ENCODE peak calls at places on chromosomes 5 and 9, in five cellular contexts. P, L, W, S and M are unnamed samples.
A peak's percentile ranks its signal among the peaks of the same experiment; 100 is the strongest.

GRCh38 chr9:107249131-107249533 is 33.9 kb upstream of the RAD23B start:
- DNase-seq in P (peak; percentile 26), L (peak; percentile 29), W (no peak), S (peak; percentile 55), M (no peak)

GRCh38 chr9:23733495-23734078 is 92.5 kb downstream of the ELAVL2 start:
- DNase-seq in P (no peak), L (no peak), W (no peak), S (no peak), M (no peak)

GRCh38 chr5:122608222-122608621 is 166.7 kb upstream of the SNX2 start:
- DNase-seq in P (no peak), L (no peak), W (no peak), S (no peak), M (no peak)

GRCh38 chr5:159456722-159457462 is 126.6 kb upstream of the IL12B start:
- DNase-seq in P (no peak), L (peak; percentile 52), W (no peak), S (no peak), M (no peak)

GRCh38 chr9:13716620-13717019 is 437.1 kb upstream of the MPDZ start:
- DNase-seq in P (no peak), L (no peak), W (no peak), S (no peak), M (no peak)

GRCh38 chr5:24226492-24226891 is 418.3 kb downstream of the CDH10 start:
- DNase-seq in P (no peak), L (peak; percentile 72), W (peak; percentile 34), S (no peak), M (no peak)

GRCh38 chr9:114203410-114204140 is 48.2 kb downstream of the COL27A1 start:
- DNase-seq in P (no peak), L (no peak), W (peak; percentile 39), S (no peak), M (no peak)

GRCh38 chr5:76999451-76999850 is 30.8 kb upstream of the AGGF1 start:
- DNase-seq in P (no peak), L (peak; percentile 69), W (no peak), S (no peak), M (no peak)

GRCh38 chr9:124079176-124079925 is 67.8 kb downstream of the LHX2 start:
- DNase-seq in P (no peak), L (peak; percentile 46), W (peak; percentile 66), S (peak; percentile 43), M (peak; percentile 20)

GRCh38 chr5:162785673-162786072 is 651.7 kb upstream of the CCNG1 start:
- DNase-seq in P (no peak), L (no peak), W (no peak), S (no peak), M (no peak)

GRCh38 chr9:17025281-17025680 is 109.6 kb upstream of the CNTLN start:
- DNase-seq in P (no peak), L (no peak), W (no peak), S (no peak), M (no peak)

GRCh38 chr5:151048526-151048925 is 28.1 kb downstream of the GPX3 start:
- DNase-seq in P (peak; percentile 32), L (no peak), W (no peak), S (no peak), M (no peak)

GRCh38 chr9:78866228-78867132 is 569.6 kb downstream of the PSAT1 start:
- DNase-seq in P (no peak), L (peak; percentile 89), W (no peak), S (no peak), M (no peak)

GRCh38 chr5:82018462-82018861 is 46.6 kb downstream of the ATG10 start:
- DNase-seq in P (no peak), L (peak; percentile 25), W (peak; percentile 37), S (no peak), M (no peak)

GRCh38 chr9:2192356-2192979 is 177.3 kb downstream of the SMARCA2 start:
- DNase-seq in P (no peak), L (no peak), W (no peak), S (no peak), M (no peak)

GRCh38 chr9:126503333-126504085 is 110.2 kb upstream of the LMX1B start:
- DNase-seq in P (no peak), L (no peak), W (no peak), S (no peak), M (no peak)

GRCh38 chr9:133733421-133734250 is 4.5 kb downstream of the SARDH start:
- DNase-seq in P (no peak), L (no peak), W (no peak), S (no peak), M (no peak)

GRCh38 chr5:24351285-24351684 is 293.5 kb downstream of the CDH10 start:
- DNase-seq in P (no peak), L (no peak), W (no peak), S (no peak), M (no peak)

GRCh38 chr9:127446720-127447415 is 4.3 kb downstream of the RPL12 start:
- DNase-seq in P (no peak), L (no peak), W (no peak), S (no peak), M (no peak)

GRCh38 chr5:123001801-123002200 is 34.7 kb downstream of the PPIC start:
- DNase-seq in P (no peak), L (no peak), W (no peak), S (no peak), M (no peak)

GRCh38 chr5:159515909-159516415 is 185.7 kb upstream of the IL12B start:
- DNase-seq in P (peak; percentile 81), L (peak; percentile 75), W (peak; percentile 58), S (peak; percentile 49), M (peak; percentile 15)

GRCh38 chr9:95584176-95584575 is 67.4 kb upstream of the PTCH1 start:
- DNase-seq in P (no peak), L (no peak), W (no peak), S (no peak), M (no peak)

GRCh38 chr9:7879551-7880245 is 80.1 kb upstream of the DMAC1 start:
- DNase-seq in P (peak; percentile 44), L (peak; percentile 2), W (no peak), S (peak; percentile 85), M (peak; percentile 25)

GRCh38 chr9:9942764-9943424 is 669.9 kb downstream of the PTPRD start:
- DNase-seq in P (peak; percentile 76), L (peak; percentile 76), W (peak; percentile 79), S (peak; percentile 64), M (peak; percentile 23)

GRCh38 chr9:114906922-114907571 is 23.3 kb downstream of the TNFSF8 start:
- DNase-seq in P (peak; percentile 74), L (peak; percentile 52), W (peak; percentile 23), S (peak; percentile 75), M (peak; percentile 56)

GRCh38 chr9:136485049-136485647 is 2.3 kb upstream of the SEC16A start:
- DNase-seq in P (peak; percentile 89), L (peak; percentile 69), W (peak; percentile 91), S (peak; percentile 58), M (peak; percentile 35)

GRCh38 chr9:9919174-9919573 is 693.6 kb downstream of the PTPRD start:
- DNase-seq in P (no peak), L (no peak), W (no peak), S (no peak), M (no peak)

GRCh38 chr5:145479862-145480261 is 355.3 kb downstream of the PRELID2 start:
- DNase-seq in P (no peak), L (no peak), W (no peak), S (no peak), M (no peak)

GRCh38 chr5:106314221-106314824 is 1356.4 kb downstream of the EFNA5 start:
- DNase-seq in P (no peak), L (peak; percentile 19), W (no peak), S (no peak), M (no peak)

GRCh38 chr9:127449332-127449966 is 1.8 kb downstream of the RPL12 start:
- DNase-seq in P (no peak), L (peak; percentile 2), W (no peak), S (no peak), M (no peak)

GRCh38 chr9:137286980-137287383 is 9.5 kb downstream of the TOR4A start:
- DNase-seq in P (peak; percentile 75), L (peak; percentile 58), W (no peak), S (no peak), M (no peak)